ENCODE peak calls at places on chromosomes 1 and 21, in nine cellular contexts. I is lower lobe of right lung; X is astrocyte; A is ovary; O is uterus; G is CD4-positive, CD25-positive, alpha-beta regulatory T cell; B is NT2/D1; V is breast epithelium; F is IMR-90. D is an unnamed sample. For H3K4me1, the result is how much of the 10 kb centered on the place peaks cover.

GRCh38 chr1:246784621-246785535 is 60.7 kb downstream of the SCCPDH start:
- DNase-seq in B (no peak), A (no peak), G (no peak), F (peak), X (peak), O (no peak), I (no peak), V (no peak), D (no peak)

GRCh38 chr21:44429894-44430293 is 25.4 kb upstream of the LRRC3 start:
- DNase-seq in X (no peak), G (no peak), A (no peak), B (no peak), F (no peak), O (no peak), I (no peak), V (no peak), D (no peak)

GRCh38 chr21:40686526-40686925 is 160.4 kb downstream of the DSCAM start:
- DNase-seq in A (no peak), I (no peak), G (no peak), X (no peak), B (no peak), V (no peak), F (no peak), O (no peak), D (no peak)

GRCh38 chr1:101238041-101238515 is 1.3 kb downstream of the S1PR1 start:
- DNase-seq in F (no peak), A (no peak), O (no peak), X (no peak), G (peak), B (no peak), I (peak), V (no peak), D (peak)

GRCh38 chr1:93963585-93963984 is 54.4 kb upstream of the GCLM start:
- DNase-seq in B (no peak), G (no peak), O (no peak), X (peak), V (no peak), I (no peak), F (no peak), A (no peak), D (peak)

GRCh38 chr1:106233511-106233910 is 823.0 kb upstream of the PRMT6 start:
- DNase-seq in A (no peak), B (no peak), I (no peak), G (no peak), V (no peak), F (no peak), O (no peak), X (no peak), D (no peak)

GRCh38 chr21:34795152-34796141 is 126.7 kb downstream of the CLIC6 start:
- DNase-seq in F (peak), O (no peak), V (peak), A (no peak), G (no peak), X (peak), I (no peak), B (no peak), D (peak)

GRCh38 chr1:198267921-198268320 is 111.1 kb downstream of the NEK7 start:
- DNase-seq in F (peak), G (no peak), B (no peak), X (peak), A (no peak), I (no peak), V (no peak), O (no peak), D (no peak)

GRCh38 chr1:18332626-18333025 is 148.1 kb upstream of the KLHDC7A start:
- DNase-seq in B (no peak), G (no peak), A (no peak), V (no peak), X (no peak), F (no peak), O (no peak), I (no peak), D (no peak)

GRCh38 chr1:237386362-237387143 is 344.6 kb downstream of the RYR2 start:
- DNase-seq in I (no peak), B (peak), F (peak), A (no peak), G (no peak), V (no peak), X (peak), O (no peak), D (no peak)

GRCh38 chr1:172383541-172383940 is 36.9 kb upstream of the C1orf105 start:
- DNase-seq in O (no peak), V (no peak), I (no peak), X (peak), G (no peak), A (no peak), B (no peak), F (peak), D (no peak)

GRCh38 chr1:81296584-81296983 is 504.1 kb upstream of the ADGRL2 start:
- DNase-seq in O (no peak), B (no peak), X (peak), A (no peak), I (no peak), F (no peak), V (no peak), G (no peak), D (no peak)

GRCh38 chr21:15943009-15943666 is 213.4 kb downstream of the USP25 start:
- DNase-seq in B (no peak), X (peak), F (peak), O (no peak), I (no peak), A (no peak), V (no peak), G (no peak), D (no peak)

GRCh38 chr1:8818325-8818775 is 910 bp upstream of the RERE start:
- DNase-seq in A (peak), V (peak), X (peak), I (no peak), O (peak), F (peak), B (no peak), G (no peak), D (no peak)

GRCh38 chr1:65993047-65993363 is 200.3 kb downstream of the PDE4B start:
- DNase-seq in I (no peak), V (no peak), O (no peak), F (no peak), A (no peak), B (no peak), X (no peak), G (no peak), D (no peak)

GRCh38 chr21:44875341-44875740 is 1.9 kb upstream of the PTTG1IP start:
- DNase-seq in G (no peak), A (no peak), I (no peak), V (no peak), F (peak), O (no peak), B (no peak), X (peak), D (no peak)

GRCh38 chr1:59318271-59318865 is 21.5 kb downstream of the FGGY start:
- DNase-seq in X (peak), V (no peak), F (no peak), B (no peak), I (no peak), A (no peak), G (no peak), O (no peak), D (no peak)

GRCh38 chr1:169586395-169587255 is at the start of gene F5:
- DNase-seq in V (peak), I (peak), O (peak), B (peak), A (no peak), F (peak), X (peak), G (peak), D (peak)

GRCh38 chr1:231493421-231494185 is 34.9 kb upstream of the TSNAX start:
- DNase-seq in X (no peak), F (peak), B (no peak), G (no peak), I (no peak), A (no peak), O (no peak), V (no peak), D (no peak)

GRCh38 chr1:6521502-6521901 is 30.0 kb upstream of the PLEKHG5 start:
- DNase-seq in A (no peak), O (no peak), X (peak), I (no peak), G (no peak), F (peak), B (no peak), V (no peak), D (no peak)

GRCh38 chr21:45209685-45210284 is 77.9 kb downstream of the POFUT2 start:
- DNase-seq in X (no peak), G (no peak), V (no peak), F (no peak), O (no peak), B (no peak), I (no peak), A (no peak), D (no peak)

GRCh38 chr1:156767101-156767878 is at the start of gene PRCC:
- DNase-seq in I (peak), G (peak), O (peak), F (peak), B (peak), X (peak), A (peak), V (peak), D (peak)

GRCh38 chr1:94549706-94550105 is 8.1 kb upstream of the F3 start:
- DNase-seq in I (no peak), F (no peak), X (no peak), G (no peak), V (no peak), A (no peak), B (no peak), O (no peak), D (no peak)

GRCh38 chr1:153545067-153546055 is at the start of gene S100A4:
- DNase-seq in X (peak), F (peak), O (peak), I (peak), V (peak), G (peak), A (peak), B (peak), D (peak)

GRCh38 chr1:54614558-54614957 is 8.8 kb downstream of the FAM151A start:
- DNase-seq in B (no peak), A (no peak), V (no peak), X (no peak), I (no peak), F (no peak), G (no peak), O (no peak), D (no peak)

GRCh38 chr1:65247419-65248359 is 61.7 kb upstream of the DNAJC6 start:
- DNase-seq in O (no peak), A (no peak), G (no peak), B (no peak), X (peak), F (peak), I (no peak), V (peak), D (no peak)

GRCh38 chr1:155241851-155242264 is 13.4 kb downstream of the ENTREP3 start:
- DNase-seq in O (no peak), V (no peak), B (no peak), G (no peak), I (no peak), F (no peak), X (no peak), A (no peak), D (no peak)

GRCh38 chr1:204123376-204123775 is 28.5 kb downstream of the ETNK2 start:
- DNase-seq in B (no peak), V (no peak), A (no peak), G (no peak), O (no peak), F (peak), I (no peak), X (no peak), D (no peak)

GRCh38 chr1:63124666-63125191 is 197.6 kb upstream of the FOXD3 start:
- DNase-seq in V (no peak), I (no peak), O (no peak), X (peak), G (no peak), F (peak), A (no peak), B (no peak), D (no peak)

GRCh38 chr1:180851995-180852887 is 60.5 kb upstream of the KIAA1614 start:
- DNase-seq in G (no peak), A (no peak), I (no peak), O (no peak), F (no peak), V (no peak), B (no peak), X (no peak), D (no peak)

GRCh38 chr1:32998009-32998555 is 33.5 kb upstream of the RNF19B start:
- DNase-seq in I (no peak), O (no peak), A (no peak), B (no peak), F (no peak), V (no peak), X (no peak), G (no peak), D (no peak)

GRCh38 chr1:215083408-215083961 is 948 bp downstream of the KCNK2 start:
- DNase-seq in G (no peak), V (peak), X (peak), F (peak), O (no peak), B (no peak), A (peak), I (no peak), D (no peak)

GRCh38 chr1:69947837-69948236 is 257.5 kb downstream of the LRRC40 start:
- DNase-seq in O (no peak), I (no peak), G (no peak), F (no peak), X (peak), B (no peak), V (no peak), A (no peak), D (no peak)

DNA sequence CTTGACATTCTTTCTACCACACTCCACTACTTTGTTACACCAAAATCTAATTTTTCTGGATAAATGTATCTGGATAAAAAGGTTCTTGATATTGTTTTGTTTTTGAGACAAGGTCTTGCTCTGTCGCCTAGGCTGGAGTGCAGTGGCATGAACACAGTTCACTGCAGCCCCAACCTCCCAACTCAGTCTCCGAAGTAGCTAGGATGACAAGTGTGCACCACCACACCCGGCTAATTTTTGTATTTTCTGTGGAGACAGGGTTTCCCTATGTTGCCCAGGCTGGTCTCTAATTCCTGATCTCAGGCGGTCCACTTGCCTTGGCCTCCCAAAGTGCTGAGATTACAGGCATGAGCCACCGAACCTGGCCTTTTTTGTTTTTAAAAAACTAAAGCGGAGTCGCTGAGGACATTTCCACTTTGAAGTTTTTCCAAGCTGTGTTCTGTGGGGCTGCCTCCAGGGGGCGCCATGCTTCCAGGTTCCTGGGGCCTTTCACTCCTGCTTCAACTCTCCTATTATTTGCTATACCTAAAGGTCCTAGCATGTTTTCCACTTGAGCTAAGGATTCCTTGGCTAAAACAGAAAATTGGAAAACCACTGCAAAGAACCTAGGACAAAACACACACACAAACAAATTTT is 14.1 kb upstream of the NCMAP start:
- DNase-seq in O (no peak), V (no peak), X (no peak), I (no peak), B (no peak), F (no peak), G (no peak), A (no peak), D (peak)
- H3K4me1 ChIP-seq in O (under half), V (under half), X (under half), I (under half), B (under half), F (under half), G (half or more), A (under half), D (under half)

GRCh38 chr1:178096421-178096820 is 2.5 kb downstream of the RASAL2 start:
- DNase-seq in I (no peak), V (no peak), B (no peak), F (peak), G (no peak), X (peak), O (no peak), A (no peak), D (no peak)

GRCh38 chr1:178102218-178102617 is 8.3 kb downstream of the RASAL2 start:
- DNase-seq in I (peak), A (no peak), V (no peak), X (no peak), F (no peak), G (no peak), O (no peak), B (no peak), D (peak)

GRCh38 chr1:178101266-178101630 is 7.3 kb downstream of the RASAL2 start:
- DNase-seq in F (no peak), O (no peak), X (peak), A (no peak), I (no peak), V (no peak), B (no peak), G (no peak), D (no peak)

GRCh38 chr1:178101654-178102053 is 7.8 kb downstream of the RASAL2 start:
- DNase-seq in G (no peak), O (no peak), V (no peak), B (no peak), A (no peak), F (peak), I (no peak), X (no peak), D (no peak)
- H3K4me1 ChIP-seq in G (under half), O (under half), V (under half), B (under half), A (under half), F (under half), I (half or more), X (under half), D (under half)

GRCh38 chr1:226644541-226645176 is 94.4 kb downstream of the ITPKB start:
- DNase-seq in X (peak), B (no peak), V (no peak), F (peak), G (no peak), A (peak), I (peak), O (no peak), D (peak)
- H3K4me1 ChIP-seq in X (under half), B (under half), V (under half), F (under half), G (under half), A (under half), I (under half), O (under half), D (under half)

GRCh38 chr1:178098262-178098661 is 4.4 kb downstream of the RASAL2 start:
- DNase-seq in I (no peak), B (no peak), O (no peak), A (no peak), G (no peak), V (no peak), F (peak), X (peak), D (no peak)
- H3K4me1 ChIP-seq in I (half or more), B (under half), O (under half), A (under half), G (under half), V (under half), F (under half), X (under half), D (under half)

GRCh38 chr1:201482755-201483154 is 13.8 kb upstream of the PHLDA3 start:
- DNase-seq in G (no peak), X (no peak), F (no peak), B (no peak), I (no peak), A (no peak), O (no peak), V (peak), D (no peak)

GRCh38 chr1:201483373-201483949 is 14.5 kb upstream of the PHLDA3 start:
- DNase-seq in I (no peak), B (no peak), F (no peak), G (no peak), O (no peak), A (no peak), V (peak), X (no peak), D (no peak)

GRCh38 chr1:201486158-201486557 is 17.2 kb upstream of the PHLDA3 start:
- DNase-seq in V (no peak), A (peak), I (no peak), O (no peak), X (no peak), G (no peak), F (peak), B (no peak), D (no peak)

GRCh38 chr1:201487742-201488141 is 18.8 kb upstream of the PHLDA3 start:
- DNase-seq in O (no peak), I (no peak), B (no peak), X (no peak), F (no peak), A (no peak), G (no peak), V (no peak), D (no peak)

DNA sequence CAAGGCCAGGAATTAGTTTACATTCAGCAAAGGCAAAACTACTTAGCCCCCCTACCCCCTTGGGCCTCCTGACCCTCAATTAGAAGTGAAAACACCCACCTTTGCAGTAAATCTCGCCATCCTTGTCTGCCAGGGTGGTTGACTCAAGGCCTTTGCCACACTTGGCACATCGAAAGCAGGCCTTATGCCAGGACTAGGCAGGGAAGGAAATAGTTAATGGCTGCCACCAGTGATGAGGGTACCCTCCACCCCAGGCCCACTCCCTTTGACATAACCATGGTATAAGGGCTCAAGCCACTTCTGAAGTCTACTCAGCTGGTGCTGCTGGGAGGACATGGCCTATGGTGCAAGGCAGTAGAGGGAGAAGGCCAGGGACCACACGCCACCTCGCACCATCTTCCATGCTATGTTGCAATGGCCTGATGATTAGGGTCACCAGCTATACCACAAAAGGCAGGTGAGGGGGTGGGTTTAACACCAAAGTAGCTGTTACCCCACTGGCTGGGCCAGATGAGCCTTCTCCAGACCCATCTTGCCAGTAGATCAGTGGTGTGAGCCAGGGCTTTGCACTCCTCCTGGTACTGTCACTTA is 16.3 kb upstream of the PHLDA3 start:
- DNase-seq in F (no peak), A (peak), G (no peak), I (no peak), B (no peak), V (no peak), X (no peak), O (no peak), D (no peak)
- H3K4me1 ChIP-seq in F (under half), A (under half), G (under half), I (half or more), B (under half), V (under half), X (under half), O (under half), D (under half)

GRCh38 chr1:41329662-41330587 is 31.3 kb upstream of the FOXO6 start:
- DNase-seq in A (no peak), O (no peak), B (no peak), F (no peak), G (no peak), I (no peak), X (no peak), V (no peak), D (no peak)

GRCh38 chr1:41330588-41331545 is 30.4 kb upstream of the FOXO6 start:
- DNase-seq in F (no peak), A (no peak), X (no peak), G (no peak), B (peak), I (no peak), O (no peak), V (peak), D (no peak)

GRCh38 chr1:41328011-41328615 is 33.1 kb upstream of the FOXO6 start:
- DNase-seq in G (no peak), F (no peak), X (no peak), I (no peak), O (no peak), V (no peak), A (no peak), B (no peak), D (no peak)

GRCh38 chr1:41327383-41327999 is 33.7 kb upstream of the FOXO6 start:
- DNase-seq in A (no peak), V (no peak), X (no peak), I (no peak), F (no peak), O (no peak), G (no peak), B (no peak), D (no peak)

GRCh38 chr1:41328780-41329640 is 32.2 kb upstream of the FOXO6 start:
- DNase-seq in G (no peak), O (no peak), B (no peak), V (no peak), X (no peak), F (no peak), A (no peak), I (no peak), D (no peak)
- H3K4me1 ChIP-seq in G (under half), O (under half), B (under half), V (under half), X (under half), F (under half), A (under half), I (under half), D (under half)